ENCODE peak calls at places on chromosomes 11 and 22, in eight cellular contexts. One of them, this sample, is unnamed.

GRCh38 chr22:19811811-19812771 is 42.6 kb downstream of the GNB1L start:
- DNase-seq in Calu3: no peak
- DNase-seq in spleen: peak; percentile 65
- DNase-seq in psoas muscle: no peak
- DNase-seq in GM23338: no peak
- DNase-seq in fibroblast of villous mesenchyme: no peak
- DNase-seq in HCT116: no peak
- DNase-seq in neural crest cell: no peak
- DNase-seq in this sample: no peak

GRCh38 chr22:27139935-27140493 is 482.6 kb downstream of the MIAT start:
- DNase-seq in fibroblast of villous mesenchyme: peak; percentile 86
- DNase-seq in Calu3: no peak
- DNase-seq in GM23338: no peak
- DNase-seq in spleen: no peak
- DNase-seq in HCT116: no peak
- DNase-seq in neural crest cell: no peak
- DNase-seq in psoas muscle: no peak
- DNase-seq in this sample: no peak

GRCh38 chr11:132030896-132031295 is 660.5 kb downstream of the NTM start:
- DNase-seq in psoas muscle: no peak
- DNase-seq in GM23338: no peak
- DNase-seq in neural crest cell: no peak
- DNase-seq in fibroblast of villous mesenchyme: no peak
- DNase-seq in spleen: no peak
- DNase-seq in Calu3: no peak
- DNase-seq in HCT116: no peak
- DNase-seq in this sample: no peak

GRCh38 chr22:46539169-46539568 is 1.7 kb upstream of the CELSR1 start:
- DNase-seq in neural crest cell: no peak
- DNase-seq in fibroblast of villous mesenchyme: no peak
- DNase-seq in GM23338: no peak
- DNase-seq in HCT116: no peak
- DNase-seq in psoas muscle: peak; percentile 3
- DNase-seq in spleen: no peak
- DNase-seq in Calu3: no peak
- DNase-seq in this sample: no peak

GRCh38 chr22:31272522-31273446 is 19.5 kb downstream of the PIK3IP1 start:
- DNase-seq in neural crest cell: peak; percentile 65
- DNase-seq in spleen: no peak
- DNase-seq in psoas muscle: no peak
- DNase-seq in GM23338: peak; percentile 91
- DNase-seq in fibroblast of villous mesenchyme: peak; percentile 64
- DNase-seq in Calu3: peak; percentile 62
- DNase-seq in HCT116: peak; percentile 32
- DNase-seq in this sample: peak; percentile 73

GRCh38 chr22:10741210-10741609 is 4786.8 kb upstream of the OR11H1 start:
- DNase-seq in fibroblast of villous mesenchyme: no peak
- DNase-seq in spleen: no peak
- DNase-seq in Calu3: no peak
- DNase-seq in neural crest cell: no peak
- DNase-seq in HCT116: no peak
- DNase-seq in GM23338: no peak
- DNase-seq in psoas muscle: peak; percentile 59
- DNase-seq in this sample: no peak

GRCh38 chr11:62974848-62975522 is 9.8 kb downstream of the SLC22A6 start:
- DNase-seq in Calu3: peak; percentile 66
- DNase-seq in neural crest cell: no peak
- DNase-seq in fibroblast of villous mesenchyme: peak; percentile 13
- DNase-seq in HCT116: peak; percentile 36
- DNase-seq in psoas muscle: peak; percentile 68
- DNase-seq in GM23338: peak; percentile 81
- DNase-seq in spleen: no peak
- DNase-seq in this sample: no peak

GRCh38 chr22:49614966-49615965 is 212.4 kb downstream of the BRD1 start:
- DNase-seq in fibroblast of villous mesenchyme: no peak
- DNase-seq in spleen: peak; percentile 59
- DNase-seq in psoas muscle: peak; percentile 38
- DNase-seq in Calu3: no peak
- DNase-seq in neural crest cell: no peak
- DNase-seq in GM23338: no peak
- DNase-seq in HCT116: no peak
- DNase-seq in this sample: no peak

GRCh38 chr11:15852179-15852578 is 504.2 kb downstream of the SOX6 start:
- DNase-seq in neural crest cell: no peak
- DNase-seq in psoas muscle: no peak
- DNase-seq in GM23338: peak; percentile 53
- DNase-seq in fibroblast of villous mesenchyme: peak; percentile 32
- DNase-seq in spleen: no peak
- DNase-seq in HCT116: peak; percentile 19
- DNase-seq in Calu3: peak; percentile 42
- DNase-seq in this sample: no peak

GRCh38 chr22:46150615-46151423 is 493 bp downstream of the PPARA start:
- DNase-seq in psoas muscle: peak; percentile 71
- DNase-seq in GM23338: peak; percentile 39
- DNase-seq in neural crest cell: peak; percentile 26
- DNase-seq in HCT116: no peak
- DNase-seq in Calu3: peak; percentile 44
- DNase-seq in fibroblast of villous mesenchyme: peak; percentile 16
- DNase-seq in spleen: peak; percentile 90
- DNase-seq in this sample: peak; percentile 83

GRCh38 chr22:20839837-20840645 is 18.6 kb downstream of the PI4KA start:
- DNase-seq in HCT116: no peak
- DNase-seq in spleen: no peak
- DNase-seq in GM23338: no peak
- DNase-seq in Calu3: no peak
- DNase-seq in fibroblast of villous mesenchyme: no peak
- DNase-seq in psoas muscle: no peak
- DNase-seq in neural crest cell: no peak
- DNase-seq in this sample: no peak

GRCh38 chr11:75337195-75337654 is 14.2 kb downstream of the ARRB1 start:
- DNase-seq in HCT116: no peak
- DNase-seq in spleen: no peak
- DNase-seq in Calu3: no peak
- DNase-seq in GM23338: no peak
- DNase-seq in psoas muscle: no peak
- DNase-seq in fibroblast of villous mesenchyme: peak; percentile 59
- DNase-seq in neural crest cell: no peak
- DNase-seq in this sample: no peak

GRCh38 chr11:16494918-16495691 is 138.8 kb upstream of the SOX6 start:
- DNase-seq in fibroblast of villous mesenchyme: no peak
- DNase-seq in Calu3: no peak
- DNase-seq in psoas muscle: peak; percentile 68
- DNase-seq in spleen: no peak
- DNase-seq in GM23338: no peak
- DNase-seq in neural crest cell: no peak
- DNase-seq in HCT116: no peak
- DNase-seq in this sample: no peak

GRCh38 chr22:50563410-50564160 is 866 bp upstream of the SYCE3 start:
- DNase-seq in HCT116: no peak
- DNase-seq in psoas muscle: peak; percentile 42
- DNase-seq in fibroblast of villous mesenchyme: no peak
- DNase-seq in neural crest cell: no peak
- DNase-seq in Calu3: no peak
- DNase-seq in spleen: no peak
- DNase-seq in GM23338: peak; percentile 24
- DNase-seq in this sample: peak; percentile 22

DNA sequence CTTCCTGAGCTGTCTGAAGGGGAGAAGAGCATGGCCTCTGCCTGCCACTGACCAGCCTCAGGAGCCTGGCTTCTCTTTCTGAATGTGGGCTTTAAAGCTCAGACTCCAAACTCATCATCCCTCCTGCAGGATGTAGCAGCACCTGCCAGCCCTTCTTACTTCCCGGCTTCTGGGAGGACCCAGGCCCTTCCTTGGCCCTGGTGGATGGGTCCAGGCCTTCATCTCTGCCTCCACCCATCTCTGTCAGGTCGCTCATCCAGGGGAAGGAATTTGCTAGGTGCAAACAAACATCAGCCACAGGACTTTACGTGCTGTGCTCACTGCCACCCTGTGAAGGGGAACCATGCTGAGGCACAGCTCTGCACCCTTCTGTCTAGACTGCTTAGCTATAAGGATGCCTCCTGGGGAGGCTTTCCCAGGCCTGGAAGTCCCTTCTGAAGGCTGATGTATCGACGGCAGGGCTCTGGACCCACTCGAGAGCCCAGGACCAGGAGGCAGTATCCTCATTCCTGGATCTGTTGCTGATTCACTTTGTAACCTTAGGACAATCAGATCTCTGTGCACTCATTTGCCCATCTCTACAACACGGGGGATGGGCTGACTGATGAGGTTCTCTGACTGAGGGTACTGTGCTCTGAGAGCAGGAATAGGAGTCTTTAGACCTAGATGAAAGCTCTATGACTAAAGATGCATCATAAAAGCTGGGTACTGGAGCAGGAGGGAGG is 30.9 kb downstream of the USP35 start:
- DNase-seq in HCT116: no peak
- DNase-seq in spleen: no peak
- DNase-seq in psoas muscle: no peak
- DNase-seq in neural crest cell: no peak
- DNase-seq in GM23338: no peak
- DNase-seq in Calu3: no peak
- DNase-seq in fibroblast of villous mesenchyme: no peak
- DNase-seq in this sample: no peak
- TF ChIP-seq CTCF in HCT116: no peak
- TF ChIP-seq CTCF in spleen: no peak
- TF ChIP-seq CTCF in psoas muscle: no peak
- TF ChIP-seq CTCF in neural crest cell: no peak
- TF ChIP-seq CTCF in GM23338: no peak
- TF ChIP-seq CTCF in Calu3: no peak
- TF ChIP-seq CTCF in fibroblast of villous mesenchyme: no peak
- TF ChIP-seq CTCF in this sample: no peak

DNA sequence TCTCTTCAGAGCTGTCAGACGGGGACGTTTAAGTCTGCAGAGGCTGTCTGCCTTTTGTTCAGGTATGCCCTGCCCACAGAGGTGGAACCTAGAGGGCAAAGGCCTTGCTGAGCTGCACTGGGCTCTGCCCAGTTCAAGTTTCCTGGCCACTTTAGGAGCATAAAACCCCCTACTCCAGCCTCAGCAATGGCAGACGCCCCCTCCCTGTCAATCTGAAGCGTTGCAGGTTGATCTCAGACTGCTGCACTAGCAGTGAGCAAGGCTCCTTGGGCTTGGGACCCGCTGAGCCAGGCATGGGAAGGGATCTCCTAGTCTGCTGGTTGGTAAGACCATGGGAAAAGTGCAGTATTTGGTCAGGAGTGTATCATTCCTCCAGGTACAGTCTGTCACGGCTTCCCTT is 66.6 kb upstream of the TP53I11 start:
- DNase-seq in spleen: no peak
- DNase-seq in fibroblast of villous mesenchyme: no peak
- DNase-seq in psoas muscle: no peak
- DNase-seq in HCT116: no peak
- DNase-seq in neural crest cell: no peak
- DNase-seq in Calu3: no peak
- DNase-seq in GM23338: peak; percentile 77
- DNase-seq in this sample: no peak
- TF ChIP-seq CTCF in spleen: no peak
- TF ChIP-seq CTCF in fibroblast of villous mesenchyme: peak; percentile 25
- TF ChIP-seq CTCF in psoas muscle: no peak
- TF ChIP-seq CTCF in HCT116: peak; percentile 41
- TF ChIP-seq CTCF in neural crest cell: no peak
- TF ChIP-seq CTCF in Calu3: no peak
- TF ChIP-seq CTCF in GM23338: peak; percentile 79
- TF ChIP-seq CTCF in this sample: no peak

GRCh38 chr11:47002366-47002765 is 65.8 kb downstream of the CSTPP1 start:
- DNase-seq in fibroblast of villous mesenchyme: no peak
- DNase-seq in psoas muscle: no peak
- DNase-seq in HCT116: no peak
- DNase-seq in neural crest cell: no peak
- DNase-seq in GM23338: no peak
- DNase-seq in Calu3: no peak
- DNase-seq in spleen: no peak
- DNase-seq in this sample: no peak

GRCh38 chr11:47003180-47003877 is 66.8 kb downstream of the CSTPP1 start:
- DNase-seq in Calu3: no peak
- DNase-seq in HCT116: no peak
- DNase-seq in neural crest cell: no peak
- DNase-seq in GM23338: no peak
- DNase-seq in fibroblast of villous mesenchyme: no peak
- DNase-seq in spleen: no peak
- DNase-seq in psoas muscle: no peak
- DNase-seq in this sample: peak; percentile 21

GRCh38 chr11:47005441-47005840 is 68.9 kb downstream of the CSTPP1 start:
- DNase-seq in spleen: no peak
- DNase-seq in HCT116: no peak
- DNase-seq in GM23338: no peak
- DNase-seq in psoas muscle: no peak
- DNase-seq in neural crest cell: no peak
- DNase-seq in Calu3: no peak
- DNase-seq in fibroblast of villous mesenchyme: no peak
- DNase-seq in this sample: no peak

GRCh38 chr11:47001666-47002285 is 65.2 kb downstream of the CSTPP1 start:
- DNase-seq in Calu3: no peak
- DNase-seq in neural crest cell: no peak
- DNase-seq in GM23338: peak; percentile 27
- DNase-seq in psoas muscle: no peak
- DNase-seq in spleen: no peak
- DNase-seq in HCT116: no peak
- DNase-seq in fibroblast of villous mesenchyme: no peak
- DNase-seq in this sample: no peak

DNA sequence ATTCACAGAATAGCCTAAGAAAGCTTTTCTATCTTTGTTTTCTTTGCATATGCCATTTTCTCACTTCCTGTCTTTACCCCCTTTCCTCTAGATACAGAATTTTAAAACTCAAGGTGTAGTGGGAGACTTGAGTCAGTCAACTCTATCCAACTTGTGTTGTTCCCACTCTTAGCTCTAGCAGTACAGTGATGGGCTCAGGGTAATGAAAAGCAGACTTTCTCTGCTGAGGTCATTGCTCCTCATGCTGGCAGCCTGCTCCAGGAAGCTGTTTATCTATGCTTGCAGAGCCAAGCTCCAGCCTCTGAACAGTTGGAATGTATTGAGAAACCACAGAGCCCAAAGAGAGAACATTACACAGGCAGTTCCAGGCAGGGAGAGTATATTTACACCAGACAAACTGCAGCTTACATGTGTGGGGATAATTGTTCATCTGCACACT is 68.1 kb downstream of the CSTPP1 start:
- DNase-seq in neural crest cell: no peak
- DNase-seq in GM23338: no peak
- DNase-seq in HCT116: no peak
- DNase-seq in fibroblast of villous mesenchyme: peak; percentile 99
- DNase-seq in spleen: no peak
- DNase-seq in psoas muscle: peak; percentile 86
- DNase-seq in Calu3: peak; percentile 20
- DNase-seq in this sample: no peak
- TF ChIP-seq CTCF in neural crest cell: no peak
- TF ChIP-seq CTCF in GM23338: no peak
- TF ChIP-seq CTCF in HCT116: no peak
- TF ChIP-seq CTCF in fibroblast of villous mesenchyme: no peak
- TF ChIP-seq CTCF in spleen: no peak
- TF ChIP-seq CTCF in psoas muscle: no peak
- TF ChIP-seq CTCF in Calu3: no peak
- TF ChIP-seq CTCF in this sample: no peak

DNA sequence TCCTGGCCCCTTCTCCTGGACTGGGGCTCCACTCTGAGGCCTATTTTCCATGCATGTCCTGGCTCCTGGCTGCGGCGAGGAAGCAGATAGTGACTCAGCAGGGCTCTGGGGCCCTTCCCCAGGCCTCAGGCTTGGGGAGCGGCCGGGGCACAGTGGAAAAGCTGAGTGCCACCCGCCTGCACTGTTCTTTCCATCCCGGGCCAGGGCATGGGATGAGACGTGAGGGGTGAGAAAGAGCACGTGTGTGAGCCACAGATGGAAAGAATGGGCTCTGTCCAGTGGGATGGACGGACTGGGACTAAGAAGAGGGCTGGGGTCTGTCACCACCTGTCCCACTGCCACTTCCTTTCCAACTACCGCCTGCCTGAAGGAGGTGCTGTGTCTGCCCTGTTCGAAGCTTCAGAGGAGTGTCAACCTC is 12.8 kb downstream of the SLC37A2 start:
- DNase-seq in fibroblast of villous mesenchyme: no peak
- DNase-seq in neural crest cell: no peak
- DNase-seq in Calu3: no peak
- DNase-seq in psoas muscle: no peak
- DNase-seq in HCT116: no peak
- DNase-seq in GM23338: no peak
- DNase-seq in spleen: no peak
- DNase-seq in this sample: peak; percentile 18
- TF ChIP-seq CTCF in fibroblast of villous mesenchyme: no peak
- TF ChIP-seq CTCF in neural crest cell: no peak
- TF ChIP-seq CTCF in Calu3: no peak
- TF ChIP-seq CTCF in psoas muscle: no peak
- TF ChIP-seq CTCF in HCT116: peak; percentile 28
- TF ChIP-seq CTCF in GM23338: peak; percentile 58
- TF ChIP-seq CTCF in spleen: no peak
- TF ChIP-seq CTCF in this sample: no peak